ENCODE peak calls at places on chromosome 19, in ten cellular contexts. E, G, U, Y, C, R, I, M, V and B are unnamed samples.

GRCh38 chr19:2361259-2362038 is 1.4 kb downstream of the TMPRSS9 start:
- DNase-seq in I (no peak), G (no peak), U (no peak), R (no peak), M (no peak), Y (no peak), C (no peak), E (no peak), V (no peak), B (no peak)

GRCh38 chr19:55336101-55336500 is 3.6 kb upstream of the KMT5C start:
- DNase-seq in C (no peak), G (no peak), M (peak; percentile 25), Y (no peak), I (peak; percentile 39), V (no peak), E (no peak), R (no peak), U (no peak), B (peak; percentile 57)

GRCh38 chr19:13902993-13903555 is 2.8 kb downstream of the BRME1 start:
- DNase-seq in G (no peak), I (no peak), U (peak; percentile 32), C (no peak), Y (no peak), V (no peak), E (no peak), R (no peak), M (no peak), B (no peak)

GRCh38 chr19:11125994-11126685 is 29.4 kb downstream of the SPC24 start:
- DNase-seq in U (peak; percentile 83), I (no peak), V (peak; percentile 85), Y (peak; percentile 26), G (no peak), M (peak; percentile 38), E (peak; percentile 54), R (peak; percentile 52), C (peak; percentile 57), B (no peak)

GRCh38 chr19:16111909-16112752 is 442 bp downstream of the RAB8A start:
- DNase-seq in C (no peak), Y (no peak), R (no peak), I (no peak), M (no peak), U (no peak), V (no peak), G (no peak), E (no peak), B (no peak)

GRCh38 chr19:17865364-17866311 is 5.9 kb downstream of the RPL18A start:
- DNase-seq in U (no peak), C (no peak), V (no peak), Y (no peak), G (no peak), M (no peak), R (no peak), E (no peak), I (no peak), B (no peak)

GRCh38 chr19:45768644-45769053 is 403 bp downstream of the SIX5 start:
- DNase-seq in C (no peak), U (peak; percentile 44), V (peak; percentile 65), M (no peak), G (peak; percentile 38), R (no peak), E (no peak), I (no peak), Y (no peak), B (no peak)

GRCh38 chr19:49968279-49968922 is 7.4 kb upstream of the SIGLEC11 start:
- DNase-seq in Y (no peak), U (no peak), R (no peak), C (no peak), V (no peak), M (no peak), E (no peak), G (no peak), I (no peak), B (no peak)

GRCh38 chr19:444677-445210 is 16.1 kb downstream of the SHC2 start:
- DNase-seq in U (no peak), R (no peak), M (no peak), V (no peak), G (no peak), Y (no peak), E (no peak), I (no peak), C (no peak), B (no peak)

GRCh38 chr19:6233051-6233826 is 46.5 kb downstream of the MLLT1 start:
- DNase-seq in G (no peak), E (no peak), Y (no peak), V (peak; percentile 61), I (no peak), R (no peak), M (no peak), C (no peak), U (no peak), B (no peak)

GRCh38 chr19:16585808-16586476 is 13.7 kb upstream of the SLC35E1 start:
- DNase-seq in I (no peak), V (no peak), R (no peak), U (peak; percentile 50), C (no peak), G (no peak), M (no peak), E (no peak), Y (no peak), B (no peak)

GRCh38 chr19:34504809-34505291 is 23.3 kb downstream of the WTIP start:
- DNase-seq in R (no peak), I (no peak), E (no peak), V (peak; percentile 30), U (no peak), C (no peak), G (no peak), Y (no peak), M (no peak), B (no peak)

GRCh38 chr19:10295305-10295846 is 5.6 kb downstream of the ICAM5 start:
- DNase-seq in C (no peak), R (no peak), G (peak; percentile 45), Y (no peak), U (peak; percentile 66), M (no peak), E (no peak), V (no peak), I (no peak), B (no peak)

GRCh38 chr19:54137913-54138776 is 583 bp downstream of the CNOT3 start:
- DNase-seq in C (no peak), M (no peak), V (peak; percentile 63), U (peak; percentile 30), E (no peak), R (no peak), I (no peak), G (peak; percentile 44), Y (no peak), B (no peak)

GRCh38 chr19:36986131-36986530 is 70.0 kb downstream of the ZNF568 start:
- DNase-seq in M (no peak), R (no peak), U (no peak), Y (no peak), I (no peak), V (no peak), E (no peak), C (no peak), G (no peak), B (no peak)